ENCODE peak calls at places on chromosome 12, in nine cellular contexts. J is upper lobe of right lung; O is activated CD8-positive, alpha-beta T cell treated with anti-CD3 and anti-CD28 coated beads, Interleukin-2, amount 10 ng/mL, durations not matched to agents 7 days and 5 days; Z is sigmoid colon; K is fibroblast of villous mesenchyme; U is posterior cingulate gyrus; N is D341Med; T is PC-9; S is foreskin melanocyte. V is an unnamed sample.

GRCh38 chr12:119457251-119457650 is 122.7 kb downstream of the CCDC60 start:
- DNase-seq in J (no peak), O (no peak), Z (no peak), K (no peak), U (no peak), N (no peak), T (no peak), S (no peak), V (no peak)

GRCh38 chr12:53703746-53704145 is 23.5 kb downstream of the CALCOCO1 start:
- DNase-seq in J (no peak), O (no peak), Z (no peak), K (no peak), U (no peak), N (no peak), T (no peak), S (no peak), V (no peak)

GRCh38 chr12:53860426-53861223 is 78.0 kb upstream of the HOXC13 start:
- DNase-seq in J (no peak), O (no peak), Z (no peak), K (no peak), U (no peak), N (no peak), T (no peak), S (peak; percentile 59), V (no peak)

GRCh38 chr12:90015228-90015627 is 306.6 kb upstream of the ATP2B1 start:
- DNase-seq in J (no peak), O (no peak), Z (no peak), K (no peak), U (no peak), N (no peak), T (no peak), S (no peak), V (no peak)

GRCh38 chr12:70948236-70948975 is 27.9 kb upstream of the PTPRR start:
- DNase-seq in J (no peak), O (no peak), Z (no peak), K (no peak), U (no peak), N (no peak), T (no peak), S (no peak), V (no peak)

GRCh38 chr12:108341356-108341755 is 2.2 kb upstream of the CMKLR1 start:
- DNase-seq in J (no peak), O (no peak), Z (no peak), K (no peak), U (no peak), N (no peak), T (no peak), S (no peak), V (no peak)

GRCh38 chr12:45050751-45051489 is at the start of gene DBX2:
- DNase-seq in J (no peak), O (no peak), Z (no peak), K (no peak), U (peak; percentile 35), N (peak; percentile 80), T (peak; percentile 3), S (no peak), V (no peak)

GRCh38 chr12:45543887-45544286 is 185.6 kb upstream of the ARID2 start:
- DNase-seq in J (no peak), O (peak; percentile 78), Z (no peak), K (peak; percentile 86), U (no peak), N (peak; percentile 79), T (peak; percentile 42), S (peak; percentile 73), V (no peak)

GRCh38 chr12:50659690-50660424 is 104.0 kb upstream of the ATF1 start:
- DNase-seq in J (no peak), O (no peak), Z (no peak), K (no peak), U (no peak), N (no peak), T (no peak), S (no peak), V (no peak)

GRCh38 chr12:60693019-60693626 is 1097.3 kb downstream of the SLC16A7 start:
- DNase-seq in J (no peak), O (no peak), Z (no peak), K (no peak), U (no peak), N (no peak), T (no peak), S (no peak), V (no peak)

GRCh38 chr12:820336-820735 is 68.0 kb downstream of the WNK1 start:
- DNase-seq in J (no peak), O (no peak), Z (no peak), K (no peak), U (no peak), N (no peak), T (no peak), S (no peak), V (no peak)

GRCh38 chr12:58668831-58669230 is 251.5 kb downstream of the LRIG3 start:
- DNase-seq in J (no peak), O (no peak), Z (no peak), K (peak; percentile 63), U (no peak), N (no peak), T (no peak), S (peak; percentile 71), V (no peak)

GRCh38 chr12:108033091-108033490 is 96.0 kb upstream of the WSCD2 start:
- DNase-seq in J (no peak), O (no peak), Z (no peak), K (no peak), U (no peak), N (no peak), T (no peak), S (no peak), V (no peak)

GRCh38 chr12:70101064-70101463 is 142.2 kb upstream of the CNOT2 start:
- DNase-seq in J (no peak), O (no peak), Z (no peak), K (no peak), U (no peak), N (no peak), T (no peak), S (no peak), V (no peak)

GRCh38 chr12:131795064-131795463 is 33.1 kb upstream of the MMP17 start:
- DNase-seq in J (no peak), O (no peak), Z (no peak), K (no peak), U (no peak), N (no peak), T (no peak), S (no peak), V (no peak)

GRCh38 chr12:108604208-108604941 is 6.5 kb upstream of the TMEM119 start:
- DNase-seq in J (no peak), O (no peak), Z (no peak), K (no peak), U (no peak), N (no peak), T (no peak), S (no peak), V (no peak)

GRCh38 chr12:27523305-27523641 is 733 bp upstream of the PPFIBP1 start:
- DNase-seq in J (no peak), O (no peak), Z (no peak), K (no peak), U (no peak), N (no peak), T (no peak), S (peak; percentile 61), V (no peak)

GRCh38 chr12:6067152-6067916 is 57.1 kb downstream of the VWF start:
- DNase-seq in J (no peak), O (no peak), Z (no peak), K (peak; percentile 42), U (no peak), N (no peak), T (peak; percentile 55), S (no peak), V (no peak)

GRCh38 chr12:34405286-34406227 is 383.3 kb downstream of the ALG10 start:
- DNase-seq in J (peak; percentile 43), O (no peak), Z (peak; percentile 39), K (no peak), U (peak; percentile 9), N (peak; percentile 5), T (peak; percentile 0), S (no peak), V (peak; percentile 2)

GRCh38 chr12:111404362-111405148 is 1.2 kb upstream of the SH2B3 start:
- DNase-seq in J (no peak), O (peak; percentile 62), Z (peak; percentile 80), K (peak; percentile 49), U (no peak), N (no peak), T (no peak), S (no peak), V (no peak)

GRCh38 chr12:85794551-85794950 is 41.7 kb downstream of the RASSF9 start:
- DNase-seq in J (no peak), O (no peak), Z (no peak), K (no peak), U (no peak), N (no peak), T (no peak), S (no peak), V (no peak)

GRCh38 chr12:104177663-104178501 is 37.7 kb upstream of the TXNRD1 start:
- DNase-seq in J (peak; percentile 69), O (peak; percentile 32), Z (peak; percentile 97), K (peak; percentile 100), U (no peak), N (no peak), T (peak; percentile 73), S (peak; percentile 72), V (no peak)

GRCh38 chr12:111585619-111586135 is 13.4 kb downstream of the ATXN2 start:
- DNase-seq in J (peak; percentile 19), O (no peak), Z (no peak), K (no peak), U (no peak), N (no peak), T (no peak), S (no peak), V (no peak)

GRCh38 chr12:6532927-6533652 is 1.2 kb upstream of the GAPDH start:
- DNase-seq in J (peak; percentile 82), O (peak; percentile 52), Z (peak; percentile 86), K (peak; percentile 67), U (peak; percentile 74), N (peak; percentile 82), T (peak; percentile 87), S (peak; percentile 89), V (no peak)

GRCh38 chr12:54197037-54197909 is 8.5 kb upstream of the SMUG1 start:
- DNase-seq in J (no peak), O (no peak), Z (no peak), K (peak; percentile 30), U (no peak), N (no peak), T (no peak), S (no peak), V (no peak)

GRCh38 chr12:88185988-88186387 is 43.9 kb downstream of the TMTC3 start:
- DNase-seq in J (no peak), O (no peak), Z (no peak), K (peak; percentile 52), U (no peak), N (no peak), T (no peak), S (peak; percentile 31), V (no peak)

GRCh38 chr12:105705765-105706164 is 375.3 kb downstream of the C12orf75 start:
- DNase-seq in J (no peak), O (peak; percentile 28), Z (peak; percentile 69), K (peak; percentile 75), U (no peak), N (peak; percentile 54), T (peak; percentile 4), S (peak; percentile 39), V (no peak)

GRCh38 chr12:124387510-124387855 is 92.6 kb downstream of the RFLNA start:
- DNase-seq in J (peak; percentile 81), O (no peak), Z (no peak), K (peak; percentile 48), U (no peak), N (no peak), T (peak; percentile 57), S (no peak), V (no peak)